ENCODE peak calls at places on chromosome 20, in ten cellular contexts. A is HCT116, K is GM12878, F is breast epithelium, P is GM12891, O is spleen, D is prostate gland, W is sigmoid colon, E is stomach, Q is endothelial cell of umbilical vein. S is an unnamed sample.

GRCh38 chr20:41654884-41655283 is 36.7 kb upstream of the CHD6 start:
- DNase-seq in W (no peak), P (no peak), F (no peak), D (no peak), Q (no peak), E (peak), O (no peak), A (no peak), K (no peak), S (no peak)

GRCh38 chr20:12762725-12763124 is 246.0 kb upstream of the SPTLC3 start:
- DNase-seq in D (no peak), Q (no peak), E (no peak), P (no peak), A (no peak), K (no peak), W (no peak), O (no peak), F (no peak), S (no peak)

GRCh38 chr20:32028647-32029372 is 18.6 kb downstream of the CCM2L start:
- DNase-seq in O (no peak), K (no peak), F (no peak), Q (no peak), A (no peak), W (no peak), E (no peak), D (no peak), P (no peak), S (no peak)

GRCh38 chr20:44395183-44395962 is 39.9 kb downstream of the HNF4A start:
- DNase-seq in E (no peak), Q (no peak), A (no peak), K (no peak), O (no peak), W (no peak), P (no peak), D (no peak), F (no peak), S (no peak)

GRCh38 chr20:15241696-15242095 is 904.3 kb upstream of the FLRT3 start:
- DNase-seq in A (no peak), W (no peak), F (no peak), D (no peak), E (no peak), K (no peak), O (no peak), Q (no peak), P (no peak), S (no peak)

GRCh38 chr20:56875052-56875663 is 246.1 kb downstream of the TFAP2C start:
- DNase-seq in Q (no peak), O (no peak), F (no peak), P (no peak), A (peak), E (no peak), K (no peak), D (no peak), W (peak), S (no peak)

GRCh38 chr20:46158476-46158987 is 40.4 kb downstream of the CD40 start:
- DNase-seq in Q (no peak), A (no peak), E (no peak), O (peak), F (no peak), K (no peak), P (no peak), W (no peak), D (no peak), S (no peak)

GRCh38 chr20:56630086-56630493 is 984 bp downstream of the TFAP2C start:
- DNase-seq in P (peak), F (peak), D (peak), E (peak), A (peak), W (peak), K (no peak), O (no peak), Q (no peak), S (no peak)

GRCh38 chr20:16349518-16350295 is 223.5 kb downstream of the KIF16B start:
- DNase-seq in A (no peak), Q (no peak), E (no peak), F (no peak), K (no peak), D (no peak), P (no peak), O (no peak), W (no peak), S (no peak)

GRCh38 chr20:47267621-47268020 is 88.9 kb downstream of the ZMYND8 start:
- DNase-seq in Q (no peak), D (no peak), W (no peak), A (no peak), P (no peak), K (no peak), F (no peak), E (no peak), O (no peak), S (no peak)
- TF ChIP-seq POLR2AphosphoS5 in Q (no peak), D (no peak), W (no peak), A (no peak), P (no peak), K (no peak), F (no peak), E (no peak), O (no peak), S (no peak)

GRCh38 chr20:13990465-13990864 is at the start of gene SEL1L2:
- DNase-seq in Q (no peak), O (no peak), P (no peak), W (no peak), D (no peak), K (no peak), A (no peak), F (no peak), E (no peak), S (no peak)

GRCh38 chr20:13996265-13996664 is 949 bp downstream of the MACROD2 start:
- DNase-seq in E (no peak), D (no peak), O (no peak), Q (peak), A (no peak), P (no peak), K (no peak), F (no peak), W (no peak), S (no peak)

GRCh38 chr20:13995841-13996240 is 525 bp downstream of the MACROD2 start:
- DNase-seq in E (peak), K (no peak), W (peak), P (no peak), A (no peak), F (no peak), O (no peak), D (peak), Q (peak), S (no peak)

GRCh38 chr20:13991311-13991710 is 897 bp upstream of the SEL1L2 start:
- DNase-seq in K (no peak), D (no peak), O (no peak), F (no peak), A (no peak), P (no peak), Q (no peak), W (no peak), E (no peak), S (no peak)

DNA sequence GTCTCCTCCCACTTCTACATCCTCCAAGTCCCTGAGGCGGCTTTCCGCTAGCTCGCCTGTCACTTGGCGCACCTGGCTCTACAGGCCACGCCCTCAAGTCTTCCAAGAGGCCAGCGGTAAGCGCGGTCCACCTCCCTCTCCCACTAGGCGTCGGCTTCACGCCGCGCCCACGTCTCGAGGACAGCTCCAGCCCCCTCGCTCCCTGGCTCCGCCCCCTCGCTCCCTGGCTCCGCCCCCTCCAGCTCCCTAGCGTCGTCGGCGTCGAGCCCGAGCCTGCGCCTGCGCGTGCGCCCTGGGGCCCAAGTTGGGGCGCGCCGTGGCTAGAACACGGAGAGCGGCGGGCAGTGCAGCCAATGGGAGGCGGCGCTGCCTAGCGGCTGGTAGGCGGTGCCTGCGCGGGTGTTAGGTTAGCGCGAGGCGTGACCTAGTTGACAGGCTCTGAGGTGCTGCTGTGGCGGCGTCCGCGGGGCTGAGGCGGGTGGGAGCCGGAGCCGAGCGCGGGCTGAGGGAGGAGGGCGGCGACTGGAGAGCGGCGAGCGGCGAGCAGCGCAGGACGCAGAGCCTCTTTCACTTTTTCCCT is at the start of gene MACROD2:
- DNase-seq in K (no peak), P (no peak), D (peak), E (peak), A (peak), O (peak), F (peak), Q (peak), W (peak), S (no peak)
- TF ChIP-seq POLR2A in K (no peak), P (no peak), D (peak), E (peak), A (peak), O (no peak), F (no peak), Q (no peak), W (no peak), S (no peak)

GRCh38 chr20:47687095-47687987 is 97.9 kb downstream of the SULF2 start:
- DNase-seq in O (no peak), E (no peak), P (no peak), D (no peak), K (no peak), F (no peak), W (no peak), A (no peak), Q (no peak), S (no peak)
- TF ChIP-seq POLR2AphosphoS5 in O (no peak), E (no peak), P (no peak), D (no peak), K (no peak), F (no peak), W (no peak), A (no peak), Q (no peak), S (no peak)

DNA sequence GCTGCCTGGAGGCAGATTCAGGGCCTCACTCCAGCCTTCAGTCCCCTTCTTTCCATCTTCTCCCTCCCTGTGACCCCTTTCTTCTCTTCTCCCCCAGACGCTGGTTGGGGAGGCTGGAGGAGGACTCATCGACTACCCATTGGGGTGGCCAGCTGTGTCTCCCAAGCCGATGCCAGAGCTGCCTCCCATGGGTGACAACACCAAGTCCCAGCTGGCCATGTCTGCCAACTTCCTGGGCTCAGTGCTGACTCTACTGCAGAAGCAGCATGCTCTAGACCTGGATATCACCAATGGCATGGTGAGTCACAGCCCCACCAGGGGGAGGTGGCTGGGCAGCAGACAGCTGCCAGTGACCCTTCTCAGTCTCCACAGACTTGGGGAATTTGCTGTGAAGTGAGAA is 12.9 kb downstream of the BPIFB4 start:
- DNase-seq in A (no peak), P (no peak), F (no peak), D (no peak), W (no peak), K (no peak), Q (no peak), E (no peak), O (no peak), S (no peak)
- TF ChIP-seq POLR2A in A (no peak), P (no peak), F (no peak), D (no peak), W (no peak), K (no peak), Q (no peak), E (no peak), O (no peak), S (no peak)

GRCh38 chr20:38460040-38460623 is 12.5 kb upstream of the RALGAPB start:
- DNase-seq in W (peak), P (no peak), E (no peak), O (no peak), A (peak), F (no peak), D (peak), Q (peak), K (no peak), S (no peak)
- TF ChIP-seq POLR2AphosphoS5 in W (no peak), P (no peak), E (no peak), O (no peak), A (peak), F (no peak), D (peak), Q (peak), K (no peak), S (no peak)

GRCh38 chr20:63518946-63519764 is 1.4 kb upstream of the PPDPF start:
- DNase-seq in A (no peak), Q (no peak), W (peak), E (no peak), O (peak), F (no peak), K (no peak), P (no peak), D (no peak), S (no peak)

GRCh38 chr20:63521602-63522001 is 1.0 kb downstream of the PPDPF start:
- DNase-seq in Q (no peak), K (no peak), F (no peak), P (no peak), W (no peak), E (no peak), O (peak), D (no peak), A (no peak), S (no peak)

GRCh38 chr20:63520939-63521601 is 505 bp downstream of the PPDPF start:
- DNase-seq in Q (peak), W (peak), P (no peak), D (peak), O (peak), A (no peak), F (peak), K (no peak), E (peak), S (peak)

GRCh38 chr20:63519765-63520593 is 586 bp upstream of the PPDPF start:
- DNase-seq in W (no peak), O (peak), K (no peak), F (no peak), P (no peak), E (no peak), A (no peak), Q (peak), D (peak), S (peak)

DNA sequence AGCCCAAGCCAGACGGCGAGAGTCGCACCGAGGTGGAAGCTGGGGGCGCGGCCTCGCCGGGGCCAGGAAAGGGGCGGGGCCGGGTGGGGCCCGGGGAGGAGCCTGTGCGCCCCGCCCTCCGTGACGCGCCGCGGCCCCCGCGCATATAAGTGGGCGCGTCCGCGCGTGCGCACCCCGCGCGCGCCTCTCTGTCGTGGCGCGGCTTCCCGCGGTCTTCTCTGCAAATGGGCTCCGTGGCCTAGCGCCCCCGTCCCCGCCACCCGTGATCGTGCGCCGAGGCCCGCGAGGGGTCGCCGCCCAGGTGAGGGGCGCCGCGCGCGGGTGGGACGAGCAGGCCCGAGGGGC is at the start of gene PPDPF:
- DNase-seq in A (no peak), W (peak), F (peak), Q (peak), E (peak), O (peak), P (peak), K (no peak), D (peak), S (peak)
- TF ChIP-seq POLR2A in A (peak), W (peak), F (peak), Q (peak), E (no peak), O (peak), P (no peak), K (peak), D (peak), S (peak)

DNA sequence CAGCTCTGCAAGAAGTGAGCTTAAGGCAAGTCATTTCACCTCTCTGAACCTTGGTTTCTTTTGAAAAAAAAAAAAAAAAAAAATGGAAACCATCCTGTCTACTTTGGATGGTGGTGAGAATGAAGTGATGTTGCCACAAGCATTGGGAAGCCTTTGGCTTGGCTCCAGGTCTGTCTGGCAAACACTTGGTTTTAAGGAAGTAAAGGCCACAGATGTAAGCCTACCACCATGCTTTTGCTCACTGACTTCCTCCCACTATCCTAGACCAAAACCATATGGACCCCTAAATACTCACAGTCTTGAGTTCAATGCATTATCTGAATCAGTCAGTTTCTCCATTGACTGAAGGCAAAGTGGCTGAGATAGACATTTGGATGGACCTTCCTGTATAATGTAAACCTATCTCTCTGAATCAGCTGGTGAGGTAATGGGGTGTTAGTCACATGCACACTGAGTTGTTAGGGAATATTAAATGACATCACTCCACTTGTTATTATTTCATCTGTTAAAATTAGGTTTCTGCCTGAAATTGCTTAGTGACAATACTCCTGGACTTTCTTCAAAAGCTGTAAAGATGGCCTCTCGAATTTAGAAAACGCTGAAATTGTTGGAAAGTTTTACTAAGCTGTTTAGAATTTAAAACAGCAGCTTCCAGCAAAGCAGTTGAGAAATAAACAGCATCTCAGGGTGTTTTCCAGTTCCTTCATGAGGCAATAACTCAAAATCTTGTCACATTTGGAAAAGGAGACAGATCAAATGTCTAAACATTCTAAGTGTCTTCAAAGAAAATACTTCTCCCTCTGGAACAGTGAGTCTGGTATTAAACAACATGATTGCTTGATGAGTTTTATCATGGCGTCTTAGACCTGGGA is 833.5 kb downstream of the DHX35 start:
- DNase-seq in A (no peak), W (no peak), P (no peak), F (no peak), O (no peak), E (no peak), Q (no peak), D (no peak), K (no peak), S (no peak)
- TF ChIP-seq POLR2AphosphoS5 in A (no peak), W (peak), P (no peak), F (no peak), O (no peak), E (no peak), Q (no peak), D (no peak), K (no peak), S (no peak)

GRCh38 chr20:5950271-5951031 is at the start of the genes MCM8 and TRMT6:
- DNase-seq in K (peak), F (peak), O (peak), W (peak), A (peak), P (peak), E (peak), D (peak), Q (peak), S (peak)
- TF ChIP-seq POLR2A in K (peak), F (no peak), O (no peak), W (no peak), A (peak), P (peak), E (no peak), D (no peak), Q (peak), S (peak)

GRCh38 chr20:50347568-50347981 is 156.9 kb downstream of the CEBPB start:
- DNase-seq in Q (no peak), K (no peak), D (peak), F (peak), W (peak), E (no peak), O (peak), P (no peak), A (no peak), S (no peak)

GRCh38 chr20:50345712-50346371 is 155.2 kb downstream of the CEBPB start:
- DNase-seq in D (no peak), E (no peak), Q (no peak), F (no peak), K (no peak), W (peak), A (no peak), P (no peak), O (peak), S (no peak)

GRCh38 chr20:50348118-50348517 is 157.5 kb downstream of the CEBPB start:
- DNase-seq in Q (no peak), E (no peak), W (peak), A (no peak), D (peak), F (no peak), O (peak), K (no peak), P (no peak), S (no peak)

GRCh38 chr20:50344232-50345071 is 153.8 kb downstream of the CEBPB start:
- DNase-seq in A (no peak), W (peak), O (no peak), Q (no peak), K (no peak), P (no peak), D (no peak), F (no peak), E (no peak), S (no peak)

DNA sequence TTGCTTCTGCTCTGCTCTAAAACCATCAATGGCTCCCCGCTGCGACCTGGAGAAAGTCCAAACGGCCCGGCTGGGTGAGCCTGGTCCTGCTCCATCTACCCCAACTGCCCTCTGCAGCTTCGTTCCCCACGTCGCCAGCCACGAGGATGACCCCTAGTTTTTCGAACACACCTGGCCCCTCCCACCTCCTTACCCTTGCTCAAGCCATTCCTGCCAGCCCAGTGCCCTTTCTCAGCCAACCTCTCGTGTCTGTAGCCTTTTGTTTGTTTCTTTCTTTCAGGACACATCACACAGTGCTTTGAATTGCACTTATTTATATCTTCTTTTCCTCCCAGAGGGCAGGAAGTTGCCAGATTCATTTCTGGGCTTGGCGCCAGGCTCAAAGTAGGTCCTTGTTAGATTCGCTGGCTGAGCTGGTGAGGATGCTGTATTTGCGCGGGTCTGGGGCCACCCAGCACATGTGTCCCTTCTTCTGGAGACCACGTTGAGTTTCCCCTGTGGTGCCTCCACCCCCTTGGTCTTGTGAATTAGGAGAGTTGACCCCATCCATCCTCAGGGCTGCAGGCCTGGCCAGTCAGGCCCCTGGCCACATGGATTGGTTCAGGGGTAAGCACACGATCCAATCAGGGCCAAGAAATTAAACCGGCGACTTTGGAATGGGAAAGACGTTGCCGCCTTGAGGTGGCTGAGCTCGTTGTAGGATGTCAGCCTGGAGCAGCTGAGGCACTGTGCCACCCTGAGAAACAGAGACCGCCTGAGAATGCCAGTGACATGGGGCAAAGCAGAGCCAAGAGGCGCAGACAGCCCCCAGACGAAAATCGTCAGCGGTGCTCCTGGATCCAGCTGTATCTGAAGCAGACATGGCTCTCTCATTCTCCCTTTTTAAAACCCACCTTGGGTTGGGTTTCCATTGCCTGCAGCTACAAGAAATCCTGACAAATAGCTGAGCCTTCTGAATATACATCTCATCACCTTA is 156.0 kb downstream of the CEBPB start:
- DNase-seq in D (peak), Q (peak), O (peak), A (no peak), F (peak), K (no peak), P (no peak), E (peak), W (peak), S (no peak)
- TF ChIP-seq POLR2AphosphoS5 in D (peak), Q (no peak), O (peak), A (no peak), F (no peak), K (no peak), P (no peak), E (peak), W (peak), S (no peak)

GRCh38 chr20:37346232-37346525 is 239 bp downstream of the SRC start:
- DNase-seq in K (no peak), D (no peak), P (no peak), A (no peak), O (no peak), Q (no peak), F (no peak), W (no peak), E (no peak), S (peak)
- TF ChIP-seq POLR2A in K (no peak), D (no peak), P (no peak), A (no peak), O (no peak), Q (no peak), F (no peak), W (no peak), E (no peak), S (no peak)